ENCODE peak calls at places on chromosomes 16 and 17, in four cellular contexts. X is mesenchymal stem cell, Z is left ventricle myocardium inferior, P is stomach. Y is an unnamed sample.
A peak's percentile ranks its signal among the peaks of the same experiment; 100 is the strongest.

GRCh38 chr17:2708585-2709172 is 2.9 kb downstream of the CLUH start:
- DNase-seq in Z (no peak), X (no peak), P (no peak), Y (no peak)

GRCh38 chr16:8956265-8957060 is 7.2 kb downstream of the USP7 start:
- DNase-seq in P (no peak), X (no peak), Z (no peak), Y (no peak)

GRCh38 chr17:68794636-68795503 is 160.3 kb downstream of the ABCA8 start:
- DNase-seq in Z (peak; percentile 55), P (no peak), X (peak; percentile 39), Y (peak; percentile 11)

GRCh38 chr17:49696233-49696761 is 11.5 kb downstream of the SLC35B1 start:
- DNase-seq in Z (no peak), X (no peak), P (no peak), Y (no peak)

GRCh38 chr16:19379838-19380237 is 37.8 kb upstream of the TMC5 start:
- DNase-seq in P (no peak), X (no peak), Z (no peak), Y (no peak)

GRCh38 chr16:85428899-85429775 is 184.0 kb upstream of the GSE1 start:
- DNase-seq in X (no peak), Z (peak; percentile 11), P (no peak), Y (no peak)

GRCh38 chr17:42296012-42296411 is 7.7 kb downstream of the STAT5A start:
- DNase-seq in Z (no peak), P (no peak), X (no peak), Y (no peak)

GRCh38 chr16:35510701-35511100 is 2051.3 kb downstream of the TP53TG3F start:
- DNase-seq in X (no peak), P (no peak), Z (no peak), Y (no peak)

GRCh38 chr17:49969134-49969759 is at the start of gene DLX4:
- DNase-seq in Z (no peak), P (no peak), X (no peak), Y (peak; percentile 65)

GRCh38 chr17:69098635-69099034 is 37.9 kb upstream of the ABCA9 start:
- DNase-seq in X (no peak), Z (no peak), P (no peak), Y (no peak)

GRCh38 chr16:85514601-85515318 is 98.4 kb upstream of the GSE1 start:
- DNase-seq in X (peak; percentile 91), Z (peak; percentile 57), P (peak; percentile 77), Y (peak; percentile 61)

GRCh38 chr16:58684354-58685083 is at the start of gene SLC38A7:
- DNase-seq in X (peak; percentile 83), P (peak; percentile 87), Z (peak; percentile 89), Y (peak; percentile 95)

GRCh38 chr17:14730821-14731220 is 429.9 kb downstream of the HS3ST3B1 start:
- DNase-seq in X (no peak), Z (no peak), P (no peak), Y (no peak)

GRCh38 chr17:41402161-41402560 is 4.8 kb upstream of the KRT31 start:
- DNase-seq in X (no peak), Z (no peak), P (no peak), Y (no peak)

GRCh38 chr16:87895641-87896141 is 26.4 kb upstream of the SLC7A5 start:
- DNase-seq in P (peak; percentile 37), X (peak; percentile 32), Z (no peak), Y (no peak)

GRCh38 chr16:83903739-83904138 is 4.8 kb downstream of the MLYCD start:
- DNase-seq in Z (peak; percentile 72), X (peak; percentile 60), P (no peak), Y (no peak)

GRCh38 chr16:85641776-85642176 is 28.7 kb downstream of the GSE1 start:
- DNase-seq in X (no peak), P (peak; percentile 81), Z (peak; percentile 52), Y (no peak)

GRCh38 chr17:44159519-44160210 is 10.8 kb upstream of the ASB16 start:
- DNase-seq in X (peak; percentile 83), P (no peak), Z (no peak), Y (no peak)

GRCh38 chr17:74012465-74012864 is 191.0 kb upstream of the RPL38 start:
- DNase-seq in Z (no peak), X (no peak), P (no peak), Y (no peak)

GRCh38 chr16:53357208-53357586 is 77.1 kb upstream of the RBL2 start:
- DNase-seq in X (no peak), Z (no peak), P (no peak), Y (no peak)

GRCh38 chr16:53355064-53355463 is 79.2 kb upstream of the RBL2 start:
- DNase-seq in X (no peak), Z (no peak), P (no peak), Y (no peak)

GRCh38 chr16:53358884-53359283 is 75.4 kb upstream of the RBL2 start:
- DNase-seq in P (no peak), Z (no peak), X (no peak), Y (no peak)

GRCh38 chr16:53356478-53357207 is 77.6 kb upstream of the RBL2 start:
- DNase-seq in Z (no peak), X (no peak), P (no peak), Y (peak; percentile 38)

GRCh38 chr16:53357955-53358354 is 76.3 kb upstream of the RBL2 start:
- DNase-seq in Z (no peak), P (no peak), X (no peak), Y (no peak)
- H3K27ac ChIP-seq in Z (no peak overlapping the region), P (no peak overlapping the region), X (no peak overlapping the region), Y (no peak overlapping the region)

GRCh38 chr17:5438716-5439445 is at the start of gene C1QBP:
- DNase-seq in X (peak; percentile 93), Z (peak; percentile 93), P (peak; percentile 94), Y (peak; percentile 96)
- H3K27ac ChIP-seq in X (peak within 1 kb of the TSS; percentile 41), Z (peak within 1 kb of the TSS; percentile 87), P (peak within 1 kb of the TSS; percentile 84), Y (peak within 1 kb of the TSS; percentile 80)

GRCh38 chr16:51544850-51545467 is 393.9 kb upstream of the SALL1 start:
- DNase-seq in Z (no peak), X (no peak), P (no peak), Y (peak; percentile 61)

GRCh38 chr16:51538707-51539604 is 387.9 kb upstream of the SALL1 start:
- DNase-seq in X (peak; percentile 97), P (no peak), Z (no peak), Y (no peak)

GRCh38 chr16:51542856-51543510 is 391.9 kb upstream of the SALL1 start:
- DNase-seq in P (no peak), Z (no peak), X (no peak), Y (peak; percentile 18)

GRCh38 chr16:51535591-51535990 is 384.5 kb upstream of the SALL1 start:
- DNase-seq in P (no peak), X (no peak), Z (no peak), Y (no peak)

DNA sequence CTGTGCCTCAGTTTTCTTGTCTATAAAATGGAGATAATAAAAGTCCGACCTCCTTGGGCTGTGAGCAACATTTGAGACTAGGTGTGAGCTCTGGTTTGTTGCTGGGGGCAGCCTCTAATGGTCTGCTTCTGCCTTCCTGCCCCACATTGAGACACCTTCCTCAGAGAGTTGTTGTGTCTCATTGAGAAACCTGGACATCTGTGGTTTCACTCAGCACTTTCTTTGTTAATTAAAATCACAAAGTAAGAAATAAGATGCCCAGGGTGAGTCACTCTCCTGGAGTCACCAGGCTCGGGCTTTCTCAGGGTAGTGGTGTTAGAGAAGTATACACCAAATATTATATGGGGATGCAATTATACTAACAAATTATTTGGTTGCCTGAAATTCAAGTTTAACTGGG is 389.2 kb upstream of the SALL1 start:
- DNase-seq in Z (no peak), P (no peak), X (peak; percentile 59), Y (no peak)
- H3K27ac ChIP-seq in Z (no peak overlapping the region), P (no peak overlapping the region), X (no peak overlapping the region), Y (no peak overlapping the region)

DNA sequence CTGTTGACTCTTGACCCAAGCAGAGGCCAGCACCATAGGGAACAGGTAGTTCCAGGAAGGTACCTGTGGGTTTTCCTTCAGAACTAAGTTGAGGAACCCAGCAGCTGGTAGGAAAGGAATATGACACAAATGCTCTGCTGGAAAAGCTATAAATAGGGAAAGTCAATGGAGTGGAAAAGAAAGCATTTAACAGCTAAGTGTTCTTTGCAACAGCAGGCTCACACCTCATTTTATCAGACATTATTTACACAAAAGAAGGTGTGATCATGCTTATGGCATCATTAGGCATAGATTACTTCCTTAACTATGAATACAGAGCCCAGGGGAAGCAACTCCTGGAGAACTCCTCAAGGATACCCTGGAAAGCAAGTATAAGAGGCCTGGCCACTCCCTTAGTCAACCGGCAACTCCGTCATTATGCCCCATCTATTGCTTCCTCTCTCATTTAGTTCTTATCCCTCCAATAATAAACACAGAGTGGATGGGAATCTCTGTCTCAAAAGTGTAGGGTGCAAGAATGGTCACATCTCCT is 128.1 kb downstream of the HS3ST2 start:
- DNase-seq in P (no peak), X (no peak), Z (no peak), Y (no peak)
- H3K27ac ChIP-seq in P (no peak overlapping the region), X (no peak overlapping the region), Z (no peak overlapping the region), Y (no peak overlapping the region)

GRCh38 chr17:17818088-17818526 is 18.7 kb downstream of the SREBF1 start:
- DNase-seq in P (no peak), Z (no peak), X (peak; percentile 44), Y (peak; percentile 70)
- H3K27ac ChIP-seq in P (no peak overlapping the region), Z (peak overlapping the region; percentile 45), X (no peak overlapping the region), Y (no peak overlapping the region)

Y was measured in GM23338.